ENCODE peak calls at places on chromosome 10, in four cellular contexts. H is WERI-Rb-1; T is naive thymus-derived CD4-positive, alpha-beta T cell; N is left ventricle myocardium inferior. F is an unnamed sample. For H3K9me3, the result is how much of the 10 kb centered on the place peaks cover.

GRCh38 chr10:103661951-103662405 is 168.5 kb downstream of the NEURL1 start:
- DNase-seq in T (no peak), H (no peak), N (no peak), F (no peak)

GRCh38 chr10:130025811-130026510 is 61.9 kb upstream of the EBF3 start:
- DNase-seq in T (no peak), H (no peak), N (no peak), F (no peak)

GRCh38 chr10:100100651-100101525 is 19.2 kb upstream of the CPN1 start:
- DNase-seq in T (no peak), N (no peak), H (peak), F (no peak)

GRCh38 chr10:103448751-103449150 is 3.4 kb downstream of the CALHM2 start:
- DNase-seq in N (peak), T (no peak), H (no peak), F (no peak)

GRCh38 chr10:12876266-12876665 is 125.2 kb downstream of the CCDC3 start:
- DNase-seq in H (no peak), N (no peak), T (no peak), F (no peak)

GRCh38 chr10:75097666-75098285 is 13.7 kb upstream of the SAMD8 start:
- DNase-seq in H (peak), T (no peak), N (no peak), F (no peak)

GRCh38 chr10:4344544-4344994 is 481.4 kb upstream of the AKR1E2 start:
- DNase-seq in N (peak), T (no peak), H (no peak), F (no peak)

GRCh38 chr10:59709472-59710125 is at the start of gene SLC16A9:
- DNase-seq in N (peak), H (peak), T (no peak), F (no peak)

GRCh38 chr10:60148266-60148840 is 241.3 kb downstream of the ANK3 start:
- DNase-seq in H (no peak), N (no peak), T (no peak), F (no peak)

GRCh38 chr10:80204193-80204714 is 1.1 kb downstream of the ANXA11 start:
- DNase-seq in H (no peak), T (no peak), N (peak), F (no peak)

GRCh38 chr10:132496360-132497082 is 41.1 kb upstream of the INPP5A start:
- DNase-seq in T (no peak), N (no peak), H (no peak), F (no peak)

GRCh38 chr10:69451209-69451783 is at the start of gene TSPAN15:
- DNase-seq in H (peak), T (peak), N (peak), F (peak)

GRCh38 chr10:46266506-46266985 is 20.3 kb upstream of the ANTXRL start:
- DNase-seq in H (peak), N (no peak), T (no peak), F (no peak)

GRCh38 chr10:4522296-4523000 is 303.6 kb upstream of the AKR1E2 start:
- DNase-seq in N (no peak), H (no peak), T (no peak), F (no peak)

GRCh38 chr10:37109000-37109399 is 16.4 kb upstream of the ANKRD30A start:
- DNase-seq in T (no peak), N (no peak), H (no peak), F (no peak)
- H3K9me3 ChIP-seq in T (under half), N (under half), H (under half), F (under half)

DNA sequence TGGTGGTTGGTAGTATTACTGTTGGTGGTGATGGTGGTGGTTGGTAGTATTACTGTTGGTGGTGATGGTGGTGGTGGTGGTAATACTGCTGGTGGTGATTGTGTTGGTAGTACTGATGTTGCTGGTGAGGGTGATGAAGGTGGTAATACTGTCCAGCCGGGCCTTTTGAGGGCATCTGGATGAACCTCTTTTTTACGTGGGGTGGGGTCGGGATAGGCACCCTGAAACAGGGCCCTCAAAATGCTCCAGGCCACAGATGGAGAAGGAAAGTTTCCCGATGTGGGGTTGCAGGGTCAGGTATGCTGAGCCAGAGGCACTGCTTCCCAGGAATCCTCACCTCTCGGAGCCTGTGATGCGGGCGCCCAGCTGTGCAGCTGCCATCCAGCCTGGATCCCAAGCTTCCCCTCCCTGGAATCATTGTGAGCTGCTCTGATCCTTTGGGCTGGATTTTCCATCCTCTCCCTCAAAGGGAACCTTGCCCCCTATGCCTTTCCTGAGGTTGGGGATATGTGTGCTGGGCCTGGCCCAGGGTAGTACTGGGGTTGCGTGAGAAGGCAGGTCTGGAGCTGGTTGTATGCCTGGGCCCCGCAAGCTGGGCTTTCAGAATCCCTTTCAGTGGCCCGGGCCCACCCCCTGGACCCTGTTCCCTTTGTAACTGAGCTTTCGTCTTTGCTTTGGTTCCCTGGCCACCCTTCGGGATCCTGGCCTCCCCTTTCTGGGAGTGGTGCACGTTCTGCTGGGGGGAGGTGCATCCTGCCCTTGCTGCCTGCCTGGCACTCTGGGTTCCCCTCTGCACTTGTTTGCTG is 43.3 kb downstream of the DOCK1 start:
- DNase-seq in N (no peak), T (no peak), H (no peak), F (no peak)
- H3K9me3 ChIP-seq in N (under half), T (under half), H (under half), F (under half)

GRCh38 chr10:131406676-131407392 is 95.3 kb upstream of the TCERG1L start:
- DNase-seq in H (no peak), T (no peak), N (no peak), F (no peak)

GRCh38 chr10:131403936-131404335 is 92.4 kb upstream of the TCERG1L start:
- DNase-seq in N (no peak), H (no peak), T (no peak), F (no peak)

GRCh38 chr10:131400518-131400917 is 89.0 kb upstream of the TCERG1L start:
- DNase-seq in T (no peak), N (no peak), H (peak), F (no peak)

GRCh38 chr10:131404886-131405285 is 93.4 kb upstream of the TCERG1L start:
- DNase-seq in N (no peak), H (no peak), T (no peak), F (no peak)

GRCh38 chr10:131402771-131403723 is 91.5 kb upstream of the TCERG1L start:
- DNase-seq in N (no peak), T (no peak), H (no peak), F (no peak)
- H3K9me3 ChIP-seq in N (under half), T (under half), H (under half), F (under half)

DNA sequence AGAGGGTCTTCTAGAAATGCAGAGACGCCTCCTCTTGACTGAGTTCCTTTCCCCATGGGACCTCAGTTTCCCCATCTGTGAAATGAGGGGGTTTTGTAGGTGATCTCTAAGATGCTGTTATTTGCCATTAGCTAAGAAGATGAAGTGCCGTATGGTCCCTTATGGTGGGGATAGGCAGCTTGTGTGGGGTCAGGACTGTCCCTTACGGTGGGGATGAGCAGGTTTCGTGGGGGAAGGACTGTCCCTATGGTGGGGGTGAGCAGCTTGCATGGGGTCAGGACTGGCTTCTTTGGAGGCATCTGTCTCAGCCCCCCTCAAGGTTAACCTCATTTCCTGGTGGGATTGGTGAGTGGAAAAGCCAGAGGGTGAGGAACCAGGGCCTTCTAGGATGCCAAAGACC is 148.3 kb upstream of the GPR26 start:
- DNase-seq in N (no peak), T (no peak), H (no peak), F (no peak)
- H3K9me3 ChIP-seq in N (under half), T (under half), H (under half), F (under half)

F was measured in T-helper 17 cell.